ENCODE peak calls at places on chromosomes 4 and X, in six cellular contexts. One of them, this sample, is unnamed.

GRCh38 chr4:133621628-133622027 is 472.5 kb downstream of the PCDH10 start:
- DNase-seq in IMR-90: no peak
- DNase-seq in A549: no peak
- DNase-seq in ascending aorta: no peak
- DNase-seq in adrenal gland: no peak
- DNase-seq in neural progenitor cell: no peak
- DNase-seq in this sample: no peak

GRCh38 chr4:137635108-137635507 is 102.8 kb upstream of the PCDH18 start:
- DNase-seq in IMR-90: peak; percentile 78
- DNase-seq in A549: no peak
- DNase-seq in ascending aorta: no peak
- DNase-seq in adrenal gland: no peak
- DNase-seq in neural progenitor cell: no peak
- DNase-seq in this sample: no peak

GRCh38 chr4:134024251-134024650 is 177.3 kb downstream of the PABPC4L start:
- DNase-seq in IMR-90: no peak
- DNase-seq in A549: no peak
- DNase-seq in ascending aorta: no peak
- DNase-seq in adrenal gland: no peak
- DNase-seq in neural progenitor cell: peak; percentile 43
- DNase-seq in this sample: no peak

GRCh38 chr4:139959398-139959797 is 194.6 kb downstream of the MAML3 start:
- DNase-seq in IMR-90: no peak
- DNase-seq in A549: no peak
- DNase-seq in ascending aorta: no peak
- DNase-seq in adrenal gland: no peak
- DNase-seq in neural progenitor cell: no peak
- DNase-seq in this sample: no peak

GRCh38 chr4:156941940-156942548 is 29.6 kb downstream of the PDGFC start:
- DNase-seq in IMR-90: peak; percentile 97
- DNase-seq in A549: peak; percentile 11
- DNase-seq in ascending aorta: peak; percentile 83
- DNase-seq in adrenal gland: no peak
- DNase-seq in neural progenitor cell: peak; percentile 71
- DNase-seq in this sample: peak; percentile 65

GRCh38 chr4:71570492-71570891 is 213.4 kb downstream of the GC start:
- DNase-seq in IMR-90: peak; percentile 17
- DNase-seq in A549: no peak
- DNase-seq in ascending aorta: no peak
- DNase-seq in adrenal gland: no peak
- DNase-seq in neural progenitor cell: no peak
- DNase-seq in this sample: no peak

GRCh38 chrX:40152173-40152705 is 54.5 kb upstream of the BCOR start:
- DNase-seq in IMR-90: no peak
- DNase-seq in A549: no peak
- DNase-seq in ascending aorta: no peak
- DNase-seq in adrenal gland: no peak
- DNase-seq in neural progenitor cell: peak; percentile 65
- DNase-seq in this sample: no peak

GRCh38 chr4:89284828-89285227 is 22.8 kb downstream of the GPRIN3 start:
- DNase-seq in IMR-90: no peak
- DNase-seq in A549: no peak
- DNase-seq in ascending aorta: no peak
- DNase-seq in adrenal gland: no peak
- DNase-seq in neural progenitor cell: no peak
- DNase-seq in this sample: no peak

GRCh38 chr4:47598320-47598719 is 113.2 kb downstream of the ATP10D start:
- DNase-seq in IMR-90: no peak
- DNase-seq in A549: no peak
- DNase-seq in ascending aorta: no peak
- DNase-seq in adrenal gland: no peak
- DNase-seq in neural progenitor cell: no peak
- DNase-seq in this sample: no peak

GRCh38 chrX:38206036-38206435 is 14.6 kb downstream of the SRPX start:
- DNase-seq in IMR-90: peak; percentile 52
- DNase-seq in A549: no peak
- DNase-seq in ascending aorta: no peak
- DNase-seq in adrenal gland: no peak
- DNase-seq in neural progenitor cell: no peak
- DNase-seq in this sample: no peak

GRCh38 chr4:126727461-126727860 is 905.3 kb upstream of the INTU start:
- DNase-seq in IMR-90: peak; percentile 31
- DNase-seq in A549: no peak
- DNase-seq in ascending aorta: no peak
- DNase-seq in adrenal gland: no peak
- DNase-seq in neural progenitor cell: no peak
- DNase-seq in this sample: no peak

GRCh38 chr4:74228691-74229640 is 71.0 kb downstream of the MTHFD2L start:
- DNase-seq in IMR-90: peak; percentile 67
- DNase-seq in A549: peak; percentile 13
- DNase-seq in ascending aorta: peak; percentile 76
- DNase-seq in adrenal gland: peak; percentile 66
- DNase-seq in neural progenitor cell: peak; percentile 79
- DNase-seq in this sample: peak; percentile 71

GRCh38 chr4:165398570-165398969 is 19.8 kb downstream of the CPE start:
- DNase-seq in IMR-90: peak; percentile 16
- DNase-seq in A549: peak; percentile 9
- DNase-seq in ascending aorta: no peak
- DNase-seq in adrenal gland: no peak
- DNase-seq in neural progenitor cell: peak; percentile 35
- DNase-seq in this sample: no peak

GRCh38 chr4:8242782-8243556 is 26.6 kb upstream of the HTRA3 start:
- DNase-seq in IMR-90: no peak
- DNase-seq in A549: no peak
- DNase-seq in ascending aorta: no peak
- DNase-seq in adrenal gland: no peak
- DNase-seq in neural progenitor cell: no peak
- DNase-seq in this sample: no peak
- H3K27ac ChIP-seq in IMR-90: no peak overlapping the region
- H3K27ac ChIP-seq in A549: peak overlapping the region; percentile 82
- H3K27ac ChIP-seq in ascending aorta: peak overlapping the region; percentile 7
- H3K27ac ChIP-seq in adrenal gland: peak overlapping the region; percentile 52
- H3K27ac ChIP-seq in neural progenitor cell: no peak overlapping the region
- H3K27ac ChIP-seq in this sample: peak overlapping the region; percentile 21

GRCh38 chrX:54758114-54759055 is 39.7 kb downstream of the ITIH6 start:
- DNase-seq in IMR-90: no peak
- DNase-seq in A549: no peak
- DNase-seq in ascending aorta: no peak
- DNase-seq in adrenal gland: no peak
- DNase-seq in neural progenitor cell: no peak
- DNase-seq in this sample: no peak
- H3K4me1 ChIP-seq in IMR-90: no peaks in the 10 kb centered on the region
- H3K4me1 ChIP-seq in A549: no peaks in the 10 kb centered on the region
- H3K4me1 ChIP-seq in ascending aorta: no peaks in the 10 kb centered on the region
- H3K4me1 ChIP-seq in adrenal gland: no peaks in the 10 kb centered on the region
- H3K4me1 ChIP-seq in neural progenitor cell: no peaks in the 10 kb centered on the region
- H3K4me1 ChIP-seq in this sample: no peaks in the 10 kb centered on the region

DNA sequence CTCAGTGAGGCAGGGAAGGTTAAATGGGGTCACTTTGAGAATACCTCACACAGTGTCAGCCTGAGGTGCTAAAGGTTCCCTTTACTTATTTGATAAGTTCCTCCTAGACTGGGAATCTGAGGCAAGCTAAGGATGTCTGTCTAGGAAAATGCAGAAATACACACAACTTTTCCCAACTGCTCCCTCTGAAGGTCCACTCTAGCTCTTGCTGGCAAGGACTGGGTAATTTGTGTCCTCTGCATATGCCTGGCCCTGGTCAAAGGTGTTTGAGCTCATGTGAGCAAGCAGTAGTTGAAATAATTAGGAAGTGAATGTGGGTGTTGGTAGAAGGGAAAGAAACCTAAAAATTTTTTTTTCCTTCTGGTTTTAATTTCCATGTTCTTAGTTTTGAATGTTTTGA is 21.3 kb downstream of the TXLNG start:
- DNase-seq in IMR-90: peak; percentile 38
- DNase-seq in A549: no peak
- DNase-seq in ascending aorta: no peak
- DNase-seq in adrenal gland: no peak
- DNase-seq in neural progenitor cell: peak; percentile 28
- DNase-seq in this sample: no peak
- TF ChIP-seq CTCF in IMR-90: peak; percentile 39
- TF ChIP-seq CTCF in A549: no peak
- TF ChIP-seq CTCF in ascending aorta: no peak
- TF ChIP-seq CTCF in adrenal gland: no peak
- TF ChIP-seq CTCF in neural progenitor cell: peak; percentile 39
- TF ChIP-seq CTCF in this sample: no peak

GRCh38 chr4:5719329-5720055 is 8.5 kb downstream of the EVC start:
- DNase-seq in IMR-90: peak; percentile 26
- DNase-seq in A549: no peak
- DNase-seq in ascending aorta: no peak
- DNase-seq in adrenal gland: no peak
- DNase-seq in neural progenitor cell: no peak
- DNase-seq in this sample: no peak

GRCh38 chr4:5716391-5716790 is 5.4 kb downstream of the EVC start:
- DNase-seq in IMR-90: no peak
- DNase-seq in A549: no peak
- DNase-seq in ascending aorta: no peak
- DNase-seq in adrenal gland: no peak
- DNase-seq in neural progenitor cell: no peak
- DNase-seq in this sample: no peak

GRCh38 chr4:5717449-5718158 is 6.6 kb downstream of the EVC start:
- DNase-seq in IMR-90: no peak
- DNase-seq in A549: no peak
- DNase-seq in ascending aorta: no peak
- DNase-seq in adrenal gland: no peak
- DNase-seq in neural progenitor cell: no peak
- DNase-seq in this sample: no peak

GRCh38 chr4:5720157-5720850 is 9.3 kb downstream of the EVC start:
- DNase-seq in IMR-90: no peak
- DNase-seq in A549: no peak
- DNase-seq in ascending aorta: no peak
- DNase-seq in adrenal gland: no peak
- DNase-seq in neural progenitor cell: no peak
- DNase-seq in this sample: no peak

GRCh38 chr4:5718411-5718810 is 7.4 kb downstream of the EVC start:
- DNase-seq in IMR-90: no peak
- DNase-seq in A549: no peak
- DNase-seq in ascending aorta: no peak
- DNase-seq in adrenal gland: no peak
- DNase-seq in neural progenitor cell: no peak
- DNase-seq in this sample: no peak
- H3K27ac ChIP-seq in IMR-90: no peak overlapping the region
- H3K27ac ChIP-seq in A549: no peak overlapping the region
- H3K27ac ChIP-seq in ascending aorta: no peak overlapping the region
- H3K27ac ChIP-seq in adrenal gland: no peak overlapping the region
- H3K27ac ChIP-seq in neural progenitor cell: no peak overlapping the region
- H3K27ac ChIP-seq in this sample: no peak overlapping the region